ENCODE peak calls at places on chromosomes 6 and 20, in five cellular contexts. B, C, O, J and D are unnamed samples.
A peak's percentile ranks its signal among the peaks of the same experiment; 100 is the strongest.

GRCh38 chr6:43171284-43172126 is 436 bp downstream of the SRF start:
- DNase-seq in B (no peak), C (no peak), O (no peak), J (no peak), D (no peak)

GRCh38 chr6:43838276-43839036 is 68.4 kb downstream of the VEGFA start:
- DNase-seq in B (peak; percentile 88), C (no peak), O (peak; percentile 81), J (peak; percentile 28), D (peak; percentile 64)

GRCh38 chr20:33119725-33120720 is 40.6 kb downstream of the BPIFB4 start:
- DNase-seq in B (no peak), C (no peak), O (no peak), J (no peak), D (no peak)

GRCh38 chr6:37324131-37325033 is 29.4 kb upstream of the RNF8 start:
- DNase-seq in B (peak; percentile 47), C (no peak), O (peak; percentile 70), J (no peak), D (no peak)

GRCh38 chr6:69816569-69816968 is 19.8 kb upstream of the LMBRD1 start:
- DNase-seq in B (no peak), C (no peak), O (no peak), J (no peak), D (peak; percentile 66)

GRCh38 chr6:42745083-42745637 is 743 bp downstream of the TBCC start:
- DNase-seq in B (peak; percentile 67), C (peak; percentile 12), O (peak; percentile 23), J (peak; percentile 81), D (peak; percentile 54)

GRCh38 chr6:69116658-69117057 is 481.6 kb downstream of the ADGRB3 start:
- DNase-seq in B (no peak), C (no peak), O (no peak), J (no peak), D (no peak)

GRCh38 chr6:132122871-132123270 is 171.7 kb upstream of the CCN2 start:
- DNase-seq in B (peak; percentile 88), C (no peak), O (peak; percentile 100), J (no peak), D (no peak)

GRCh38 chr6:14596410-14596809 is 478.8 kb downstream of the CD83 start:
- DNase-seq in B (peak; percentile 62), C (no peak), O (peak; percentile 84), J (peak; percentile 17), D (peak; percentile 32)

GRCh38 chr20:1912056-1912455 is 16.8 kb downstream of the SIRPA start:
- DNase-seq in B (no peak), C (no peak), O (no peak), J (no peak), D (no peak)

GRCh38 chr6:136969433-136969832 is 47.3 kb downstream of the SLC35D3 start:
- DNase-seq in B (no peak), C (no peak), O (no peak), J (peak; percentile 74), D (no peak)

GRCh38 chr6:133957780-133958242 is 4.8 kb downstream of the TBPL1 start:
- DNase-seq in B (no peak), C (no peak), O (no peak), J (no peak), D (no peak)

GRCh38 chr6:346389-347030 is 45.0 kb upstream of the IRF4 start:
- DNase-seq in B (no peak), C (no peak), O (peak; percentile 48), J (no peak), D (no peak)

GRCh38 chr6:109025639-109026038 is 69.0 kb downstream of the SESN1 start:
- DNase-seq in B (no peak), C (no peak), O (no peak), J (no peak), D (no peak)

GRCh38 chr20:61628480-61628879 is 376.4 kb downstream of the CDH4 start:
- DNase-seq in B (no peak), C (no peak), O (no peak), J (no peak), D (no peak)

GRCh38 chr20:49037962-49038387 is 8.1 kb upstream of the CSE1L start:
- DNase-seq in B (peak; percentile 30), C (no peak), O (peak; percentile 4), J (no peak), D (no peak)

GRCh38 chr6:157460182-157460999 is 79.4 kb downstream of the ZDHHC14 start:
- DNase-seq in B (no peak), C (no peak), O (peak; percentile 45), J (no peak), D (no peak)

GRCh38 chr6:53529324-53530036 is 15.4 kb downstream of the GCLC start:
- DNase-seq in B (no peak), C (no peak), O (no peak), J (no peak), D (peak; percentile 64)

GRCh38 chr6:85157266-85157665 is 292.6 kb upstream of the NT5E start:
- DNase-seq in B (no peak), C (no peak), O (no peak), J (no peak), D (no peak)

GRCh38 chr20:51132286-51132810 is 109.4 kb upstream of the KCNG1 start:
- DNase-seq in B (no peak), C (no peak), O (peak; percentile 37), J (no peak), D (no peak)

GRCh38 chr6:25017932-25018581 is 82.3 kb upstream of the RIPOR2 start:
- DNase-seq in B (peak; percentile 47), C (peak; percentile 48), O (peak; percentile 65), J (peak; percentile 86), D (peak; percentile 89)

GRCh38 chr6:4958624-4959023 is 45.2 kb downstream of the RPP40 start:
- DNase-seq in B (no peak), C (no peak), O (no peak), J (no peak), D (no peak)

GRCh38 chr6:140046030-140046632 is 671.7 kb upstream of the CITED2 start:
- DNase-seq in B (no peak), C (no peak), O (no peak), J (no peak), D (no peak)

GRCh38 chr6:140043762-140044378 is 669.4 kb upstream of the CITED2 start:
- DNase-seq in B (peak; percentile 58), C (no peak), O (peak; percentile 53), J (no peak), D (no peak)

GRCh38 chr6:140044626-140045025 is 670.2 kb upstream of the CITED2 start:
- DNase-seq in B (no peak), C (no peak), O (no peak), J (no peak), D (no peak)

GRCh38 chr6:140043357-140043756 is 668.9 kb upstream of the CITED2 start:
- DNase-seq in B (peak; percentile 85), C (no peak), O (peak; percentile 96), J (no peak), D (no peak)

DNA sequence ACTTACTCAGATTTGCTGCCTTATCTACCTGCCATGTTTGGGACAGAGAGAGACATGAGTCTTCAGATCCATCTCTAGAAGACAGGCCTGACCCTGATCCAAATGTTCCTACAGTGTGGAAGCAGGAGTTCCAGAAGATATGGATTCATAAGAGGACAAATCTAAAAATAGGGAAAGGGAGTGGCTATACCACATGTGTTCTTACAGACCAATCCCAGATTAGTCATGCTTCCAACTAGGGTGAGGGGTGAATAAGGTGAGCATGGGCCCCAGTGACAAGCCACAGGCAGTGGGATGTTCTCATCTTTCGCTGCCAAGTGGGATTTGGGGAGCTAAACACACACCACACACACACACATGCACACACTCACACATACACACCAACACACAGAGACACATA is 670.7 kb upstream of the CITED2 start:
- DNase-seq in B (no peak), C (no peak), O (no peak), J (no peak), D (no peak)
- H3K4ac ChIP-seq in B (peak overlapping the region; percentile 46), C (no peak overlapping the region), O (peak overlapping the region; percentile 73), J (no peak overlapping the region), D (no peak overlapping the region)

DNA sequence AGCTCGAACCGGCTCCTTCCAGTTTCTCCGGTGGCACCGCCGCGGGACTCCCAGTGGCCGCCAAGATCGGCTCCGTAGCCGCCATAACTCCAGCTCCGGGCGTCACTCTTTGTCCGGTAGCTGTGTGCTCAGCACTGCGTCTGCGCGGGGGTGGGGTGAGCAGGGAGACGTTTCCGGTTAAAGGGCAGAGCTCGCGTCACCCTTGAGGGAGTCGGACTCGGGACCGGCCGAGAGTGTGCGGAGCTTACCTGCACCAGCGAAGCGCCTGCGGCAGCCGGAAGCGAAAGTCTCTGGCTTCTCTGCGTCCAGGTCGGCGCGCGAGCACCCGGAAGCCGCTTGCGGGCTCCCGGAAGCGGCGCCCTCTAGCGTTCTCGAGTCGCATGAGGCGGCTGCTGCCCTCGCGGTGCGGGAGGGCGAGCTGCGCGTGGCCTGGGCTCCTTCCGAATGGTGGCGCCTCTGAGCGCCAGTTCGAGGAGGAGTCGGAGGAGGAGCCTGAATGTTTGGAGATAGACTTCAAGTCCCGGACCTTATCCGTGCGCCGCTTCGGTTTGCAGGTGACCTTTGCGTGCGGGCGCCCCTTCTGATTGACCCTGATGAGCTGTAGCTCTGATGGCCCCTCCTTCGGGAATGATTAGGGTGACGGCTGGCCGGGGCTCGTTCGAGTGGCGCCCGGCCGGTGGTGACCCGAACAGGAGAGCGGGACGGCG is at the start of gene SCAND1:
- DNase-seq in B (peak; percentile 96), C (peak; percentile 97), O (peak; percentile 95), J (peak; percentile 99), D (peak; percentile 99)
- H2BK5ac ChIP-seq in B (peak within 1 kb of the TSS; percentile 26), C (peak within 1 kb of the TSS; percentile 97), O (peak within 1 kb of the TSS; percentile 91), J (peak within 1 kb of the TSS; percentile 90), D (peak within 1 kb of the TSS; percentile 84)

DNA sequence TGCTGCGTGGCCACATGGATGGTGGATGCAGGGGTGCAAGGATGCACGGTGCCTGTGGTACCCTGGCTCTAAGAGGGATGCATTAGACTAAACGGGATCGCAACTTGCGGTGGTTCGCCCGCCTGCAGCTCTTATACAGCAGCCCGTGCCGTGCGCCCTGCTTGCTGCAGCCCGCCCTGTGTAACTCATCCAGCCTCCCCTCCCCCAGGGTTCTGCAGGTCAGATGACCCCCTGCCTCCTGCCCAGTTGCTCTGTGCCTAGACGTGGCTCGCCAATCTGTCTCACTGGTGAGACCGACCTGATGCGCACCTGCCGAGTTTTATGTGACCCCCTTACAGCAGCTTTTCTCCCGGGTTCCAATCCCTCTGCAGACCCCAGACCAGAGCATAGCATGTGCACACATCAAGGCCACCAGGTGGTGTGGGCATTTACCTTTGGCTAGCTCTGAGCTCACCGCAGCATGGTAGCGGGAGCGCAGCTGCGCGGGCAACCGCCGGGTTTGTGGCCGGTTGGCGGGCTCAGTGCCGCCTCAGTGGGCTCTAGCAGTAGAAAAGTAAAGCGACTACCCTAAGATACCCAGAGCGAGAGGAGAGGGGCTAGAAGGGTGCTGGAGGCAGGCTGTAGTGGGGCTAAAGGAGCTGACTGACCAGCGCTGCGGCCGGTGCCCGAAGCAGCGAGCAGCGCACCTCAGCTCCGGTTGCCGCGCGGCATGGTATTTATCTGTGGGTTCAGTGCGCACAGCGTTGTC is 693 bp upstream of the GNAS-AS1 start:
- DNase-seq in B (no peak), C (no peak), O (no peak), J (no peak), D (no peak)
- H3K4ac ChIP-seq in B (no peak overlapping the region), C (no peak overlapping the region), O (no peak overlapping the region), J (no peak overlapping the region), D (no peak overlapping the region)

GRCh38 chr6:40334496-40334895 is 252.7 kb downstream of the LRFN2 start:
- DNase-seq in B (no peak), C (no peak), O (no peak), J (no peak), D (peak; percentile 12)
- H2BK5ac ChIP-seq in B (no peak overlapping the region), C (no peak overlapping the region), O (no peak overlapping the region), J (no peak overlapping the region), D (no peak overlapping the region)

GRCh38 chr6:32968770-32969684 is 633 bp downstream of the BRD2 start:
- DNase-seq in B (peak; percentile 93), C (peak; percentile 87), O (peak; percentile 77), J (peak; percentile 77), D (peak; percentile 95)
- H3K4ac ChIP-seq in B (peak overlapping the region; percentile 99), C (peak overlapping the region; percentile 95), O (peak overlapping the region; percentile 100), J (peak overlapping the region; percentile 96), D (peak overlapping the region; percentile 90)